ENCODE peak calls at places on chromosomes 7 and 10, in four cellular contexts. R is H9, M is neuronal stem cell, S is H1. U is an unnamed sample.

GRCh38 chr10:19817251-19818046 is 1.2 kb downstream of the PLXDC2 start:
- DNase-seq in R (peak), M (peak), S (peak), U (peak)

GRCh38 chr7:13467111-13467547 is 522.3 kb downstream of the ETV1 start:
- DNase-seq in R (no peak), M (peak), S (no peak), U (no peak)

GRCh38 chr10:66466622-66467021 is 459.2 kb upstream of the LRRTM3 start:
- DNase-seq in R (no peak), M (no peak), S (no peak), U (no peak)

GRCh38 chr7:33900501-33900900 is 4.8 kb upstream of the BMPER start:
- DNase-seq in R (no peak), M (no peak), S (no peak), U (no peak)

GRCh38 chr7:82964150-82964882 is 198.4 kb downstream of the PCLO start:
- DNase-seq in R (no peak), M (no peak), S (no peak), U (no peak)

GRCh38 chr10:125375210-125375609 is 214.8 kb upstream of the CTBP2 start:
- DNase-seq in R (no peak), M (no peak), S (no peak), U (no peak)

GRCh38 chr7:36175872-36176271 is 22.8 kb downstream of the EEPD1 start:
- DNase-seq in R (no peak), M (no peak), S (no peak), U (no peak)

GRCh38 chr10:14557573-14557972 is 217.1 kb downstream of the FAM107B start:
- DNase-seq in R (no peak), M (no peak), S (no peak), U (no peak)

GRCh38 chr10:43862756-43863155 is 214.1 kb upstream of the ZNF32 start:
- DNase-seq in R (no peak), M (no peak), S (no peak), U (no peak)

GRCh38 chr7:1695800-1696454 is 25.9 kb downstream of the ELFN1 start:
- DNase-seq in R (peak), M (no peak), S (no peak), U (no peak)

GRCh38 chr10:33229944-33230267 is 104.6 kb downstream of the NRP1 start:
- DNase-seq in R (no peak), M (no peak), S (no peak), U (no peak)

GRCh38 chr10:100636848-100637553 is 101.3 kb downstream of the HIF1AN start:
- DNase-seq in R (no peak), M (no peak), S (no peak), U (no peak)

GRCh38 chr10:77673515-77674140 is 36.0 kb upstream of the KCNMA1 start:
- DNase-seq in R (no peak), M (no peak), S (no peak), U (no peak)

GRCh38 chr10:128066954-128067382 is 59.3 kb downstream of the MKI67 start:
- DNase-seq in R (no peak), M (no peak), S (no peak), U (no peak)

GRCh38 chr7:92461027-92462003 is 14.0 kb downstream of the GATAD1 start:
- DNase-seq in R (peak), M (peak), S (no peak), U (peak)

GRCh38 chr10:101007099-101007711 is 7.6 kb downstream of the LZTS2 start:
- DNase-seq in R (no peak), M (no peak), S (no peak), U (no peak)

GRCh38 chr10:24652381-24652957 is 71.2 kb downstream of the ARHGAP21 start:
- DNase-seq in R (no peak), M (no peak), S (no peak), U (no peak)

GRCh38 chr7:151429555-151430331 is 10.2 kb downstream of the CRYGN start:
- DNase-seq in R (no peak), M (no peak), S (no peak), U (no peak)

GRCh38 chr7:151087247-151088018 is 1.2 kb downstream of the AGAP3 start:
- DNase-seq in R (no peak), M (no peak), S (no peak), U (peak)

GRCh38 chr7:19161671-19162070 is 16.4 kb upstream of the FERD3L start:
- DNase-seq in R (no peak), M (no peak), S (no peak), U (no peak)

GRCh38 chr7:159017741-159018140 is 126.9 kb downstream of the VIPR2 start:
- DNase-seq in R (no peak), M (no peak), S (no peak), U (no peak)

GRCh38 chr10:98861962-98862361 is 373.7 kb downstream of the HPSE2 start:
- DNase-seq in R (no peak), M (no peak), S (no peak), U (no peak)
- H2BK12ac ChIP-seq in R (no peak), M (no peak), S (no peak), U (no peak)

GRCh38 chr10:74084955-74085354 is 65.7 kb downstream of the AP3M1 start:
- DNase-seq in R (no peak), M (no peak), S (no peak), U (no peak)
- H3K9ac ChIP-seq in R (no peak), M (no peak), S (no peak), U (no peak)

DNA sequence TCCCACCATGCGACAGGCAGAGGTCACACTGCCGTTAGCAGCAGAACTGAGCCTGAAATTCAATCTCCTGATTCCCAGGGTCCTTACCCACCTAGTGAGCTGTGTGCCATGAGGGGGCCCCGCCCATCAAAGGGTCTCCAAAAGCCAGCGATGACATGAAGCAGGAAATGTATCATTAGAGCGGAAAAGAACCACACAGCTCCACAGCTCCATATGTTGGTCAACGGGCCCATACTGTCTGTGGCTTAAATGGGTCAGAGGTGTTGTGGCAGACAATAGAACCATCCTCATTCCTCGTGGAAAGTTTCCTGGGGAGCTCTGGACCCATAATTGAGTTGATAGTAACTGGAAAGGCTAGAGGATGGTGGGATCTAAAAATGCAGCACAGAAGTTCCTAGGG is 68.1 kb upstream of the PODXL start:
- DNase-seq in R (no peak), M (no peak), S (no peak), U (no peak)
- H2AK5ac ChIP-seq in R (no peak), M (peak), S (peak), U (no peak)

GRCh38 chr10:110864662-110865140 is 7.0 kb upstream of the PDCD4 start:
- DNase-seq in R (no peak), M (no peak), S (no peak), U (peak)
- H2BK12ac ChIP-seq in R (no peak), M (no peak), S (no peak), U (no peak)

DNA sequence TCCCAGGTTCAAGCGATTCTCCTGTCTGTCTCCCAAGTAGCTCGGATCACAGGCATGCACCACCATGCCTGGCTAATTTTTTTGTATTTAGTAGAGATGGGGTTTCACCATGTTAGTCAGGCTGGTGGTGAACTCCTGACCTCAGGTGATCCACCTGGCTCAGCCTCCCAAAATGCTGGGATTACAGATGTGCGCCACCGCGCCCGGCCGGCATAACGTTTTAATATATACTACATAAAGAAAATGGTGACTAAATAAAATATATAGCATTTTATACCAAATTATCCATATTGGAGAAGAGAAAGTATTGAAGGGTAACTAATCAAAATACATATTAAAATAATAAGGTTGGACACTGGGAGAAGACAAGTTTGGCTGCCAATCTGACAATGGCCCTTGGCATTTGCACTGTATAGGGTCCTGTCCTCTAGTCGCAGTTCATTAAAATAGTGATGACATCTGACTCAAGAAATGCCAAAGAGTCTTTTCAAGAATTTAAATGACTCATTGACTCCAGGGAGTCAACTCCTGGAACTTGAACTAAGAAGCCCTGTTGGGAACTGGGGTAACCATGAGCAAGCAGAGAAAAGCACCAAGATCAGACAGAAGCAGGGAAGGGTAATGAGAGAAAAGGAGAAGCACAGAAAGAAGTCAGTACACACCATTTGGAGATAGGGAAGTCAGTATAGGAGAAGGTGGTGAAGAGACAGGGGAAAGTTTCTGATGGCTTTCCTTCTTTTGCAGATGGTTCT is 91.1 kb downstream of the CH25H start:
- DNase-seq in R (no peak), M (no peak), S (no peak), U (peak)
- H3K9ac ChIP-seq in R (no peak), M (no peak), S (no peak), U (no peak)

GRCh38 chr10:48655426-48656240 is 29.0 kb upstream of the WDFY4 start:
- DNase-seq in R (no peak), M (no peak), S (no peak), U (peak)

GRCh38 chr10:48658889-48659269 is 25.8 kb upstream of the WDFY4 start:
- DNase-seq in R (no peak), M (no peak), S (no peak), U (no peak)

GRCh38 chr10:48658243-48658888 is 26.3 kb upstream of the WDFY4 start:
- DNase-seq in R (peak), M (peak), S (peak), U (peak)

GRCh38 chr10:48656241-48656921 is 28.3 kb upstream of the WDFY4 start:
- DNase-seq in R (peak), M (peak), S (peak), U (peak)

DNA sequence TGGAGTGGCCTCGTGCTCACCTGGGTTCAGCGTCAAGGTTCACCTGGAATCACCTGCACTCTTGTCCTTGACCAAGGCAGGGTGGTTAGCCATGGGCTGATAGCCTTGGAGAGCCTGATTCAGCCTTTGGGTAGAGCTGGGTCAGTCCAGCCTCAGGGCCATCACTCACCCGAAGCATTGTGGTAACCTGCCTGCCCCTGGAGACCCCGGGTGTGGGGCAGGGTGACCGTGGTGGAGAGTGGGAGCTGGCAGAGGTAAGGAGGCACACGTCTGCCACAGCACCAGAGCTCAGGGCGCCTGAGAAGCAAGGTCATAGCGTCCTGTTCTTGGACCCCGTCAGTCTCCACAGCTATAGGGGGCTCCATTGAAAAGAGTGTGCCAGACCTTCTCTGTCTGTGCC is 27.7 kb upstream of the WDFY4 start:
- DNase-seq in R (no peak), M (no peak), S (no peak), U (no peak)
- H2AK5ac ChIP-seq in R (no peak), M (no peak), S (no peak), U (no peak)

GRCh38 chr7:130368347-130368746 is 11.9 kb upstream of the CPA1 start:
- DNase-seq in R (no peak), M (no peak), S (no peak), U (no peak)

GRCh38 chr7:130369110-130369711 is 11.1 kb upstream of the CPA1 start:
- DNase-seq in R (no peak), M (no peak), S (no peak), U (peak)

GRCh38 chr7:130367836-130368235 is 12.5 kb upstream of the CPA1 start:
- DNase-seq in R (no peak), M (no peak), S (no peak), U (no peak)

GRCh38 chr7:130371059-130371458 is 9.2 kb upstream of the CPA1 start:
- DNase-seq in R (no peak), M (no peak), S (no peak), U (peak)

GRCh38 chr7:130369831-130370230 is 10.5 kb upstream of the CPA1 start:
- DNase-seq in R (no peak), M (no peak), S (no peak), U (peak)
- H2BK12ac ChIP-seq in R (no peak), M (no peak), S (no peak), U (peak)

DNA sequence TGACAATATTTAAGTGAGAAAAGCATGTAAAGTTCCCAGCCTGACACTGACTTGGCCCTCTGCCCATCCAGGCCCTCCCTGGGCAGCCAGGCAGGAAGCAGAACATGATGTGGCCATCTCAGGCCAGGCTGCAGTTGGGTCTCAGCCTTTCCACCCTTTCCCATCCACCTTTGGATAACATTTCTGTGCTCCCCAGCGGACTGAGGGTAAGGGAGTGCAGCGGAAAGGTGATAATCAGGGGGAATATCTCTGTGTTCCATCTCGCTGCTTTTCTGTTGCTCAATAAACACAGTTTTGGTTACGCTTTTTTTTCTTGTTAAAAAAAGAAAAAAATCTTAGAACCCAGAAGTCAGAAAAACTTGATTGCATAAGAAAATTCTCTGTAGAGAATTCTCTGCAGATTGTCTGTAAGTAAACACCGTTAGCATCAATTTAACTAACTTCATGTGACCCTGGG is 37.2 kb upstream of the TARP start:
- DNase-seq in R (no peak), M (no peak), S (no peak), U (peak)
- H3K9ac ChIP-seq in R (no peak), M (no peak), S (no peak), U (peak)

U was measured in mesenchymal stem cell.